ENCODE peak calls at places on chromosomes 7 and 10, in nine cellular contexts. One of them, this sample, is unnamed. For H3K9me3, the result is how much of the 10 kb centered on the place peaks cover.

GRCh38 chr10:9734218-9734617 is 1283.5 kb upstream of the CELF2 start:
- DNase-seq in DND-41: no peak
- DNase-seq in AG04450: no peak
- DNase-seq in adrenal gland: no peak
- DNase-seq in lower lobe of right lung: no peak
- DNase-seq in ovary: no peak
- DNase-seq in RWPE2: no peak
- DNase-seq in psoas muscle: no peak
- DNase-seq in CD8-positive, alpha-beta T cell: no peak
- DNase-seq in this sample: no peak

GRCh38 chr7:138074121-138074520 is 2.1 kb upstream of the AKR1D1 start:
- DNase-seq in psoas muscle: no peak
- DNase-seq in ovary: no peak
- DNase-seq in DND-41: no peak
- DNase-seq in CD8-positive, alpha-beta T cell: no peak
- DNase-seq in adrenal gland: no peak
- DNase-seq in lower lobe of right lung: no peak
- DNase-seq in RWPE2: no peak
- DNase-seq in AG04450: no peak
- DNase-seq in this sample: no peak

GRCh38 chr10:119667562-119668328 is 16.6 kb downstream of the BAG3 start:
- DNase-seq in lower lobe of right lung: no peak
- DNase-seq in adrenal gland: peak
- DNase-seq in DND-41: peak
- DNase-seq in AG04450: peak
- DNase-seq in RWPE2: peak
- DNase-seq in ovary: peak
- DNase-seq in psoas muscle: peak
- DNase-seq in CD8-positive, alpha-beta T cell: no peak
- DNase-seq in this sample: no peak

GRCh38 chr7:73887762-73888161 is 26.8 kb downstream of the TMEM270 start:
- DNase-seq in ovary: no peak
- DNase-seq in CD8-positive, alpha-beta T cell: no peak
- DNase-seq in RWPE2: no peak
- DNase-seq in lower lobe of right lung: no peak
- DNase-seq in psoas muscle: no peak
- DNase-seq in AG04450: no peak
- DNase-seq in DND-41: no peak
- DNase-seq in adrenal gland: no peak
- DNase-seq in this sample: no peak

GRCh38 chr7:114370177-114370576 is 44.4 kb upstream of the FOXP2 start:
- DNase-seq in CD8-positive, alpha-beta T cell: no peak
- DNase-seq in RWPE2: no peak
- DNase-seq in psoas muscle: no peak
- DNase-seq in ovary: no peak
- DNase-seq in adrenal gland: no peak
- DNase-seq in DND-41: no peak
- DNase-seq in AG04450: no peak
- DNase-seq in lower lobe of right lung: no peak
- DNase-seq in this sample: no peak

GRCh38 chr7:22156205-22156604 is 200.7 kb downstream of the RAPGEF5 start:
- DNase-seq in adrenal gland: no peak
- DNase-seq in lower lobe of right lung: no peak
- DNase-seq in psoas muscle: no peak
- DNase-seq in AG04450: peak
- DNase-seq in DND-41: no peak
- DNase-seq in ovary: no peak
- DNase-seq in CD8-positive, alpha-beta T cell: no peak
- DNase-seq in RWPE2: no peak
- DNase-seq in this sample: no peak

GRCh38 chr7:142882338-142882678 is 3.2 kb downstream of the TRPV6 start:
- DNase-seq in ovary: no peak
- DNase-seq in adrenal gland: peak
- DNase-seq in psoas muscle: no peak
- DNase-seq in lower lobe of right lung: no peak
- DNase-seq in AG04450: no peak
- DNase-seq in DND-41: no peak
- DNase-seq in CD8-positive, alpha-beta T cell: no peak
- DNase-seq in RWPE2: no peak
- DNase-seq in this sample: no peak

GRCh38 chr10:11639346-11639745 is 27.9 kb upstream of the USP6NL start:
- DNase-seq in DND-41: no peak
- DNase-seq in lower lobe of right lung: no peak
- DNase-seq in ovary: no peak
- DNase-seq in adrenal gland: no peak
- DNase-seq in AG04450: no peak
- DNase-seq in CD8-positive, alpha-beta T cell: no peak
- DNase-seq in psoas muscle: no peak
- DNase-seq in RWPE2: no peak
- DNase-seq in this sample: no peak

GRCh38 chr7:92747041-92747835 is 89.1 kb downstream of the CDK6 start:
- DNase-seq in RWPE2: no peak
- DNase-seq in CD8-positive, alpha-beta T cell: no peak
- DNase-seq in adrenal gland: no peak
- DNase-seq in DND-41: no peak
- DNase-seq in lower lobe of right lung: no peak
- DNase-seq in AG04450: no peak
- DNase-seq in psoas muscle: no peak
- DNase-seq in ovary: no peak
- DNase-seq in this sample: no peak

GRCh38 chr7:5528071-5528814 is 104.6 kb upstream of the TNRC18 start:
- DNase-seq in lower lobe of right lung: peak
- DNase-seq in AG04450: no peak
- DNase-seq in ovary: peak
- DNase-seq in RWPE2: no peak
- DNase-seq in adrenal gland: peak
- DNase-seq in psoas muscle: no peak
- DNase-seq in DND-41: peak
- DNase-seq in CD8-positive, alpha-beta T cell: peak
- DNase-seq in this sample: peak

GRCh38 chr10:129758591-129759021 is 205.5 kb downstream of the EBF3 start:
- DNase-seq in lower lobe of right lung: peak
- DNase-seq in RWPE2: no peak
- DNase-seq in ovary: no peak
- DNase-seq in psoas muscle: no peak
- DNase-seq in DND-41: peak
- DNase-seq in CD8-positive, alpha-beta T cell: peak
- DNase-seq in adrenal gland: peak
- DNase-seq in AG04450: no peak
- DNase-seq in this sample: no peak

GRCh38 chr10:72709041-72709440 is 17.1 kb downstream of the MCU start:
- DNase-seq in psoas muscle: no peak
- DNase-seq in CD8-positive, alpha-beta T cell: no peak
- DNase-seq in DND-41: no peak
- DNase-seq in ovary: no peak
- DNase-seq in RWPE2: no peak
- DNase-seq in lower lobe of right lung: no peak
- DNase-seq in AG04450: no peak
- DNase-seq in adrenal gland: peak
- DNase-seq in this sample: no peak

GRCh38 chr7:26813426-26813825 is 51.0 kb downstream of the SKAP2 start:
- DNase-seq in ovary: no peak
- DNase-seq in DND-41: no peak
- DNase-seq in lower lobe of right lung: no peak
- DNase-seq in RWPE2: no peak
- DNase-seq in psoas muscle: no peak
- DNase-seq in AG04450: peak
- DNase-seq in CD8-positive, alpha-beta T cell: no peak
- DNase-seq in adrenal gland: no peak
- DNase-seq in this sample: no peak

GRCh38 chr7:12747687-12748306 is 60.4 kb downstream of the ARL4A start:
- DNase-seq in DND-41: no peak
- DNase-seq in ovary: no peak
- DNase-seq in RWPE2: no peak
- DNase-seq in adrenal gland: no peak
- DNase-seq in CD8-positive, alpha-beta T cell: no peak
- DNase-seq in lower lobe of right lung: no peak
- DNase-seq in psoas muscle: no peak
- DNase-seq in AG04450: no peak
- DNase-seq in this sample: no peak

GRCh38 chr7:50739744-50740455 is 42.8 kb downstream of the GRB10 start:
- DNase-seq in CD8-positive, alpha-beta T cell: peak
- DNase-seq in adrenal gland: no peak
- DNase-seq in RWPE2: no peak
- DNase-seq in DND-41: peak
- DNase-seq in lower lobe of right lung: no peak
- DNase-seq in psoas muscle: no peak
- DNase-seq in ovary: no peak
- DNase-seq in AG04450: no peak
- DNase-seq in this sample: peak

GRCh38 chr10:14926061-14926470 is 27.8 kb downstream of the DCLRE1C start:
- DNase-seq in DND-41: no peak
- DNase-seq in CD8-positive, alpha-beta T cell: no peak
- DNase-seq in ovary: no peak
- DNase-seq in RWPE2: no peak
- DNase-seq in AG04450: no peak
- DNase-seq in psoas muscle: no peak
- DNase-seq in lower lobe of right lung: no peak
- DNase-seq in adrenal gland: no peak
- DNase-seq in this sample: no peak

GRCh38 chr10:127971101-127971946 is 64.4 kb downstream of the PTPRE start:
- DNase-seq in adrenal gland: no peak
- DNase-seq in CD8-positive, alpha-beta T cell: no peak
- DNase-seq in psoas muscle: no peak
- DNase-seq in AG04450: no peak
- DNase-seq in DND-41: no peak
- DNase-seq in ovary: no peak
- DNase-seq in RWPE2: no peak
- DNase-seq in lower lobe of right lung: no peak
- DNase-seq in this sample: no peak

DNA sequence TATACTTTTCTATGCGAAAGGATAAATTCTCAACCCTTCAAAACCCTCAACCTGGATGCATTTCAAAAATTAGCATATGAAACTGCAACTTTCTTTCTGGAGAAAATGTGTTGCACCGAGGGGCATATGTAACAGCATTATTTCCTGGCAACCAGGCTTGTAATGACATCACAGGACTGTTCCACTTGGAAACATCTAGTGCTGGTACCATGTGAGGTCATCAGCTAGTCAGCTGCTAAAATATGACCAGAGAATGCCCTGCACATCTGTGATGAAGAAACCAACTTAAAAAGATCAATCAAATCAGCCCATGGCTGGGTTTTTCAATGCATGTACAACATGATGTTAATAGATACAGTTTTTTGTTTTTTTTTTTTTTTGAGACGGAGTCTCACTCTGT is 40.0 kb downstream of the FGFR2 start:
- DNase-seq in ovary: no peak
- DNase-seq in adrenal gland: no peak
- DNase-seq in CD8-positive, alpha-beta T cell: no peak
- DNase-seq in RWPE2: no peak
- DNase-seq in DND-41: no peak
- DNase-seq in psoas muscle: no peak
- DNase-seq in AG04450: no peak
- DNase-seq in lower lobe of right lung: no peak
- DNase-seq in this sample: no peak
- H3K27ac ChIP-seq in ovary: no peak
- H3K27ac ChIP-seq in adrenal gland: no peak
- H3K27ac ChIP-seq in CD8-positive, alpha-beta T cell: no peak
- H3K27ac ChIP-seq in RWPE2: no peak
- H3K27ac ChIP-seq in DND-41: no peak
- H3K27ac ChIP-seq in psoas muscle: no peak
- H3K27ac ChIP-seq in AG04450: no peak
- H3K27ac ChIP-seq in lower lobe of right lung: no peak
- H3K27ac ChIP-seq in this sample: no peak

GRCh38 chr7:158248816-158249215 is 338.8 kb downstream of the PTPRN2 start:
- DNase-seq in DND-41: no peak
- DNase-seq in CD8-positive, alpha-beta T cell: no peak
- DNase-seq in RWPE2: no peak
- DNase-seq in ovary: peak
- DNase-seq in lower lobe of right lung: no peak
- DNase-seq in adrenal gland: no peak
- DNase-seq in psoas muscle: no peak
- DNase-seq in AG04450: no peak
- DNase-seq in this sample: no peak
- H3K9me3 ChIP-seq in DND-41: under half
- H3K9me3 ChIP-seq in CD8-positive, alpha-beta T cell: under half
- H3K9me3 ChIP-seq in RWPE2: under half
- H3K9me3 ChIP-seq in ovary: under half
- H3K9me3 ChIP-seq in lower lobe of right lung: under half
- H3K9me3 ChIP-seq in adrenal gland: under half
- H3K9me3 ChIP-seq in psoas muscle: under half
- H3K9me3 ChIP-seq in AG04450: half or more
- H3K9me3 ChIP-seq in this sample: under half

DNA sequence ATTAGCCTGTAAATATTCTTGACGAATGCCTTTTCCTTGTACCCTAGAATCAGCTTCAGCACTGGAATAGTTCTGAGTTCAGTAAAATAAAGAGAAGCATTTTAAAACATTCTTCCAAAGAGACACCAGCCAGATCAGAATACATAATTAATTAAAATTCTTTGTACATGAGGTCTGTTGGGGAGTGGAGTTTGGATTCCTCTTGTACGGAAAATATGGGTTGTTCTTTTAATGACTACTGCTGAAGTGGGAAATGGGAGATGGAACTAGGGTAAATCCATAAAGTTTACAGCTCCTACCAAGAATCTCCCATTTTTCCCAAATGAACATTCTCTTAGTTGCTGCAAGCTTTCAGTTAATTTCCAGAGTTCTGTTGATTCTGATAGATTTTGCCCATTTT is 409.0 kb upstream of the SEMA3C start:
- DNase-seq in psoas muscle: no peak
- DNase-seq in CD8-positive, alpha-beta T cell: no peak
- DNase-seq in adrenal gland: no peak
- DNase-seq in RWPE2: no peak
- DNase-seq in ovary: no peak
- DNase-seq in DND-41: no peak
- DNase-seq in lower lobe of right lung: no peak
- DNase-seq in AG04450: no peak
- DNase-seq in this sample: no peak
- H3K27ac ChIP-seq in psoas muscle: no peak
- H3K27ac ChIP-seq in CD8-positive, alpha-beta T cell: no peak
- H3K27ac ChIP-seq in adrenal gland: no peak
- H3K27ac ChIP-seq in RWPE2: no peak
- H3K27ac ChIP-seq in ovary: no peak
- H3K27ac ChIP-seq in DND-41: no peak
- H3K27ac ChIP-seq in lower lobe of right lung: no peak
- H3K27ac ChIP-seq in AG04450: no peak
- H3K27ac ChIP-seq in this sample: no peak

DNA sequence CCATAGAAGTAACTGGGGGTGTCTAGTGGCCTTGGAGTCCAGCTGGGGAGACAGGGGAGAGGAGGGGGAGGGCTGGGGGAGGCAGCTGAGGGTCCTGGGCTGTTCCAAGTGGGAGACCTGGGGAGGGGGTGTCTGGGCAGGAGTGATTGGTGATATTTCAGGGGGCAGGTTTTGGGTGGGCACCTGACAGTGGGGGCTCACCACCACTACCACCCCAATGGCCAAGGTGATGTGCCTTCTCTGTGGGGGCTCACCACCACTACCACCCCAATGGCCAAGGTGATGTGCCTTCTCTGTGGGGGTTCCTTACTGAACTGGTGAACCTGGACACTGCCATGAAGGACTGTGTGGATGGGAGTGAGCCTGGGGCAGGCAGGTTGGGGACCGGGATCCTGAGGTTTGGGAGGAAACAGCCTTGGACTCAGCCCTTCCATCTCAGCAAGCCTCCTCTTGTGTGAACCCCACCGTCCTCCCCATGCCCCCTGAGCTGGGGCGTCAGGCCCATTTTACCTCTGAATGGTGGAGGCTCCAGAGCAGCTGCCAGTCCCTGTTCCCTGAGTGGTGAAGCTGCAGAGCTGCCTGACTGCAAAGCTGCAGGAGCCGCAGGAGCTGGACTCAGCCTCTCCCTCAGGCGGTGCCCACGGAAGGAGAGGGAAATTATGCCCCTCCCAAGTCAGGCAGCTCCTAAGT is 50.6 kb upstream of the ZNF716 start:
- DNase-seq in ovary: no peak
- DNase-seq in adrenal gland: no peak
- DNase-seq in DND-41: no peak
- DNase-seq in psoas muscle: no peak
- DNase-seq in lower lobe of right lung: no peak
- DNase-seq in RWPE2: no peak
- DNase-seq in CD8-positive, alpha-beta T cell: no peak
- DNase-seq in AG04450: no peak
- DNase-seq in this sample: no peak
- H3K9me3 ChIP-seq in ovary: under half
- H3K9me3 ChIP-seq in adrenal gland: under half
- H3K9me3 ChIP-seq in DND-41: under half
- H3K9me3 ChIP-seq in psoas muscle: under half
- H3K9me3 ChIP-seq in lower lobe of right lung: under half
- H3K9me3 ChIP-seq in RWPE2: under half
- H3K9me3 ChIP-seq in CD8-positive, alpha-beta T cell: under half
- H3K9me3 ChIP-seq in AG04450: under half
- H3K9me3 ChIP-seq in this sample: under half

This sample was measured in CD8-positive, alpha-beta memory T cell.